ENCODE peak calls at places on chromosomes 11 and 22, in ten cellular contexts. W is stomach; B is colonic mucosa; L is CD8-positive, alpha-beta memory T cell; P is thoracic aorta; N is uterus; X is spleen; R is pancreas; E is fibroblast of lung; V is Peyer's patch. Z is an unnamed sample.

GRCh38 chr11:117016246-117016645 is 82.0 kb downstream of the SIK3 start:
- DNase-seq in W (no peak), B (no peak), L (no peak), P (no peak), N (no peak), X (no peak), R (no peak), E (no peak), V (no peak), Z (no peak)

GRCh38 chr11:36258730-36259360 is 30.4 kb downstream of the COMMD9 start:
- DNase-seq in W (peak; percentile 48), B (peak; percentile 31), L (no peak), P (no peak), N (peak; percentile 50), X (no peak), R (no peak), E (peak; percentile 83), V (no peak), Z (peak; percentile 12)

GRCh38 chr22:19060356-19061009 is 61.7 kb downstream of the DGCR2 start:
- DNase-seq in W (no peak), B (no peak), L (no peak), P (no peak), N (no peak), X (peak; percentile 28), R (no peak), E (peak; percentile 48), V (no peak), Z (no peak)

GRCh38 chr11:67006029-67006884 is 16.7 kb upstream of the SYT12 start:
- DNase-seq in W (no peak), B (no peak), L (no peak), P (no peak), N (no peak), X (no peak), R (no peak), E (peak; percentile 31), V (no peak), Z (peak; percentile 88)

GRCh38 chr11:10600570-10601248 is 32.2 kb upstream of the LYVE1 start:
- DNase-seq in W (no peak), B (peak; percentile 6), L (no peak), P (no peak), N (no peak), X (no peak), R (no peak), E (no peak), V (no peak), Z (no peak)

GRCh38 chr22:39083212-39084165 is 6.4 kb downstream of the APOBEC3G start:
- DNase-seq in W (no peak), B (no peak), L (no peak), P (no peak), N (no peak), X (peak; percentile 60), R (no peak), E (no peak), V (no peak), Z (no peak)

GRCh38 chr11:13667245-13667644 is 1.2 kb upstream of the FAR1 start:
- DNase-seq in W (no peak), B (no peak), L (no peak), P (no peak), N (no peak), X (no peak), R (no peak), E (no peak), V (no peak), Z (peak; percentile 61)

GRCh38 chr11:118813551-118813950 is 22.6 kb upstream of the DDX6 start:
- DNase-seq in W (no peak), B (no peak), L (no peak), P (no peak), N (no peak), X (no peak), R (no peak), E (no peak), V (no peak), Z (no peak)

GRCh38 chr11:32307921-32308320 is 127.4 kb downstream of the WT1 start:
- DNase-seq in W (no peak), B (no peak), L (no peak), P (no peak), N (no peak), X (no peak), R (no peak), E (no peak), V (no peak), Z (no peak)

GRCh38 chr11:16982809-16983208 is 31.4 kb downstream of the PLEKHA7 start:
- DNase-seq in W (no peak), B (no peak), L (no peak), P (no peak), N (no peak), X (no peak), R (no peak), E (no peak), V (no peak), Z (no peak)

GRCh38 chr11:111538407-111539114 is 2.0 kb upstream of the LAYN start:
- DNase-seq in W (no peak), B (no peak), L (no peak), P (no peak), N (no peak), X (no peak), R (no peak), E (no peak), V (no peak), Z (no peak)

GRCh38 chr11:35347921-35348331 is 71.4 kb downstream of the SLC1A2 start:
- DNase-seq in W (no peak), B (no peak), L (no peak), P (no peak), N (peak; percentile 34), X (no peak), R (no peak), E (peak; percentile 59), V (no peak), Z (no peak)

DNA sequence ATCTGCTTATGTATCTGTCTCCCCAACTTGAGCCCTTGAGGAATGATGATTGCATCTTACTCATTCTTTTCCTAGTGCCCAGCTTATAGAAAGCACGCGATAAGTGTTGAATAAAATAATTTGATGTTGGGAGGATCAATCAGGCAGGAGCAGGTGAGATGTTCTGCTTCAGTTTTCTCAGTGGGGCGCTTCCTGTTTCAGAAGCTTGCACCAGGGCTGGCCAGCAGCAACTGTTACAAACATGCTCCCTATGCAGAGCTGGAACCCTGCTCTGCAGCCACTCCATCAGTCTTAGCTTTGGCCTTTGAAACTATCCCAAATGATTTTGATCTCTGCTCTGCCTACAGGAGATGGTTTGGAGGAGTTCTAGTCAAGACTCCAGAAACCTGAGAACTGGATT is 3.9 kb downstream of the ENDOD1 start:
- DNase-seq in W (no peak), B (no peak), L (no peak), P (no peak), N (no peak), X (no peak), R (no peak), E (no peak), V (peak; percentile 50), Z (peak; percentile 75)
- H3K27ac ChIP-seq in W (no peak overlapping the region), B (peak overlapping the region; percentile 75), L (no peak overlapping the region), P (no peak overlapping the region), N (no peak overlapping the region), X (peak overlapping the region; percentile 27), R (no peak overlapping the region), E (no peak overlapping the region), V (no peak overlapping the region), Z (peak overlapping the region; percentile 88)

GRCh38 chr22:37660709-37661045 is 2.2 kb downstream of the PDXP start:
- DNase-seq in W (no peak), B (no peak), L (no peak), P (no peak), N (no peak), X (no peak), R (no peak), E (no peak), V (no peak), Z (no peak)

GRCh38 chr22:37663521-37664140 is 5.1 kb downstream of the PDXP start:
- DNase-seq in W (no peak), B (no peak), L (no peak), P (no peak), N (no peak), X (no peak), R (no peak), E (peak; percentile 82), V (no peak), Z (no peak)

GRCh38 chr22:37661160-37661924 is 2.8 kb downstream of the PDXP start:
- DNase-seq in W (no peak), B (no peak), L (peak; percentile 67), P (no peak), N (no peak), X (no peak), R (no peak), E (peak; percentile 76), V (no peak), Z (peak; percentile 57)

GRCh38 chr22:37659897-37660708 is 1.6 kb downstream of the PDXP start:
- DNase-seq in W (no peak), B (peak; percentile 69), L (no peak), P (no peak), N (no peak), X (no peak), R (no peak), E (no peak), V (no peak), Z (peak; percentile 37)

DNA sequence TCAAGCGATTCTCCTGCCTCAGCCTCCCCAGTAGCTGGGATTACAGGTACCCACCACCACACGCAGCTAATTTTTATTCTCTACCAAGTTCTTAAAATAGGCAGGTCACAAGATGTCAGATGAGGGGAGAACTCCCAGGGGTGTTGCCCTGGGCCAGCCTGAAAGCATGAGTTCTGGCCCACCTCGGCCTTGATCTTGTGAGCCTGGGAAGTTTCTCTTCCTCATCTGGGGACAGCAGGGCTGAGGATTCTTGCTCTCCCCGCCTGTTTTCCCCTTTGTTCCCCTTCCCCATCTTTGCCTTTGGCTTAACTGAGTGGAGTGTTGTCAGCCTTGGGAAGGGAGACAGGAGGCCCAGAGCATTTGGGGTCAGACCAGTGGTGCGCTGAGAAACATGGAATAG is 3.5 kb downstream of the PDXP start:
- DNase-seq in W (no peak), B (no peak), L (no peak), P (no peak), N (no peak), X (no peak), R (no peak), E (no peak), V (peak; percentile 54), Z (peak; percentile 33)
- H3K4me3 ChIP-seq in W (no peak overlapping the region), B (no peak overlapping the region), L (no peak overlapping the region), P (no peak overlapping the region), N (no peak overlapping the region), X (no peak overlapping the region), R (no peak overlapping the region), E (no peak overlapping the region), V (no peak overlapping the region), Z (peak overlapping the region; percentile 4)

DNA sequence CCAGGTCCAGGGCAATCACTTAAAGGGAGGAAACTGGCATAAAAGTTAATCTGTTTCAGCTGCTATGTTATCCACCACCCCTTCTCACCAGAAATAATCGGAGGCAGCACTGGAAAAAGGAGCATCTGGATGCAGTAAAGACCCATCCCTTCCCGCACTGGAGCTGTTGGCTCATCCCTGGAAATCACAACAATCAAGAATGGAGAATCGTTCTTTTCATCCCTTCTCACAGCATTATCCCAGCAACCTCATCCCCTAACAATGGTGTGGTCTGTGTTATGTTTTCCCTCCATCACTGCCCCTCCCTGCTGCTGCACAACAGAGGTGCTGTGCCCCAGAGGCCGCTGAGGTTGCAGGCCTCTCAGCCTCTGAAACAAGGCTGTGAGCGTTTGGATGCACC is 98.9 kb downstream of the GAB2 start:
- DNase-seq in W (no peak), B (no peak), L (no peak), P (no peak), N (no peak), X (no peak), R (no peak), E (no peak), V (no peak), Z (no peak)
- H3K27ac ChIP-seq in W (no peak overlapping the region), B (no peak overlapping the region), L (peak overlapping the region; percentile 20), P (peak overlapping the region; percentile 12), N (peak overlapping the region; percentile 70), X (peak overlapping the region; percentile 11), R (no peak overlapping the region), E (peak overlapping the region; percentile 31), V (no peak overlapping the region), Z (no peak overlapping the region)

GRCh38 chr11:74696932-74697687 is 34.1 kb downstream of the CHRDL2 start:
- DNase-seq in W (peak; percentile 77), B (peak; percentile 41), L (no peak), P (peak; percentile 52), N (peak; percentile 92), X (peak; percentile 87), R (peak; percentile 91), E (peak; percentile 90), V (peak; percentile 17), Z (no peak)
- H3K4me3 ChIP-seq in W (peak overlapping the region; percentile 9), B (no peak overlapping the region), L (no peak overlapping the region), P (peak overlapping the region; percentile 62), N (no peak overlapping the region), X (peak overlapping the region; percentile 4), R (no peak overlapping the region), E (no peak overlapping the region), V (peak overlapping the region; percentile 16), Z (no peak overlapping the region)